ENCODE peak calls at places on chromosomes 4 and X, in eight cellular contexts. V, Z, C, A, P, G, I and O are unnamed samples.

GRCh38 chrX:22520128-22520828 is 247.6 kb downstream of the CBLL2 start:
- DNase-seq in G (no peak), I (no peak), Z (no peak), A (no peak), C (no peak), V (no peak), P (no peak), O (no peak)

GRCh38 chr4:159296061-159296460 is 193.2 kb downstream of the RAPGEF2 start:
- DNase-seq in A (no peak), V (no peak), G (no peak), Z (no peak), I (no peak), C (no peak), P (no peak), O (no peak)

GRCh38 chr4:153212755-153213154 is 8.5 kb downstream of the TRIM2 start:
- DNase-seq in P (no peak), A (no peak), G (no peak), C (no peak), V (no peak), I (no peak), Z (no peak), O (no peak)

GRCh38 chr4:23484689-23485088 is 405.2 kb downstream of the PPARGC1A start:
- DNase-seq in A (no peak), V (no peak), Z (peak), I (no peak), P (no peak), G (no peak), C (no peak), O (no peak)

GRCh38 chrX:95063554-95063953 is 1389.5 kb downstream of the FAM133A start:
- DNase-seq in I (no peak), G (no peak), P (no peak), Z (no peak), A (no peak), C (no peak), V (no peak), O (no peak)

GRCh38 chr4:185307136-185307950 is 88.4 kb downstream of the LRP2BP start:
- DNase-seq in G (no peak), Z (no peak), A (no peak), V (no peak), P (peak), I (no peak), C (no peak), O (no peak)

GRCh38 chr4:6359536-6360308 is 90.1 kb downstream of the WFS1 start:
- DNase-seq in A (no peak), C (no peak), P (no peak), Z (no peak), I (no peak), G (no peak), V (no peak), O (no peak)

GRCh38 chr4:5470318-5470889 is 238.0 kb downstream of the EVC2 start:
- DNase-seq in C (no peak), I (peak), V (no peak), G (no peak), A (no peak), Z (no peak), P (no peak), O (no peak)

GRCh38 chr4:7060346-7061150 is 7.3 kb downstream of the GRPEL1 start:
- DNase-seq in C (no peak), Z (no peak), A (no peak), G (no peak), P (no peak), V (no peak), I (no peak), O (no peak)

GRCh38 chrX:148771440-148771839 is 271.0 kb downstream of the AFF2 start:
- DNase-seq in G (no peak), Z (no peak), A (no peak), I (no peak), P (no peak), V (no peak), C (no peak), O (no peak)

GRCh38 chr4:33080262-33080661 is 2360.1 kb downstream of the PCDH7 start:
- DNase-seq in Z (no peak), V (no peak), G (no peak), P (no peak), I (no peak), A (no peak), C (no peak), O (no peak)

GRCh38 chrX:39910651-39911050 is 187.1 kb downstream of the BCOR start:
- DNase-seq in P (no peak), I (no peak), A (no peak), G (no peak), Z (no peak), V (no peak), C (no peak), O (no peak)

GRCh38 chr4:74316397-74316796 is 8.1 kb downstream of the EPGN start:
- DNase-seq in P (no peak), C (no peak), A (no peak), Z (no peak), G (no peak), V (no peak), I (no peak), O (no peak)

GRCh38 chrX:17521871-17522693 is 147.1 kb downstream of the NHS start:
- DNase-seq in P (no peak), V (no peak), I (no peak), C (no peak), G (no peak), Z (peak), A (no peak), O (no peak)

GRCh38 chrX:153967536-153968214 is 3.9 kb downstream of the HCFC1 start:
- DNase-seq in A (no peak), P (no peak), I (no peak), V (no peak), Z (no peak), G (no peak), C (no peak), O (no peak)

GRCh38 chrX:44306336-44306735 is 37.1 kb downstream of the EFHC2 start:
- DNase-seq in I (no peak), A (no peak), V (peak), C (no peak), Z (no peak), P (no peak), G (no peak), O (no peak)

GRCh38 chr4:104625706-104626105 is 131.0 kb upstream of the CXXC4 start:
- DNase-seq in V (no peak), P (no peak), A (no peak), G (no peak), Z (no peak), C (no peak), I (no peak), O (no peak)

GRCh38 chr4:76210502-76210901 is 3.1 kb downstream of the SCARB2 start:
- DNase-seq in A (no peak), G (no peak), P (no peak), I (no peak), C (no peak), V (no peak), Z (no peak), O (no peak)

GRCh38 chr4:92012899-92013867 is 290.6 kb upstream of the GRID2 start:
- DNase-seq in I (no peak), G (no peak), Z (peak), P (no peak), A (no peak), C (no peak), V (peak), O (no peak)

GRCh38 chrX:41590641-41591040 is 98.1 kb upstream of the GPR34 start:
- DNase-seq in I (no peak), Z (no peak), A (no peak), P (no peak), V (no peak), C (no peak), G (no peak), O (no peak)

DNA sequence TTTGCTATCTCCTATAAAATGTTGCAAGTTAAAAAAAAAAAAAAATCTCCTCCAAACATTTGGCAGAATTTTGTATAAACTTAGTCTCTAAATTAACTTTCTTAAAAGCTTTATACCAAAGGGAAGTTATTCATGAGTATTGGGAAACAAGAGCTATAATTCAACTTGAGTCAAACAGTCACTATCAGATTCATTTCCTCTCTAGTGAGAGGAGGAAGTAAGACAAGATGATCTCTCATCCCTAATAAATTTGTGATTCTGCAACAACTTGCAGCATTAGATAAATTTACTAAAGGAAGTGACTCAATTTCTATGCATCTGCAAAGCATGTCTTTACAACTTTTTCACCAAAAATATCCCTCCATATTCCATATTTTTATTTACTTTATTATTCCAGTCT is 135.4 kb upstream of the GNPDA2 start:
- DNase-seq in P (no peak), C (no peak), I (no peak), A (no peak), V (no peak), G (no peak), Z (no peak), O (no peak)
- H3K27ac ChIP-seq in P (no peak), C (no peak), I (no peak), A (no peak), V (no peak), G (no peak), Z (no peak), O (no peak)

DNA sequence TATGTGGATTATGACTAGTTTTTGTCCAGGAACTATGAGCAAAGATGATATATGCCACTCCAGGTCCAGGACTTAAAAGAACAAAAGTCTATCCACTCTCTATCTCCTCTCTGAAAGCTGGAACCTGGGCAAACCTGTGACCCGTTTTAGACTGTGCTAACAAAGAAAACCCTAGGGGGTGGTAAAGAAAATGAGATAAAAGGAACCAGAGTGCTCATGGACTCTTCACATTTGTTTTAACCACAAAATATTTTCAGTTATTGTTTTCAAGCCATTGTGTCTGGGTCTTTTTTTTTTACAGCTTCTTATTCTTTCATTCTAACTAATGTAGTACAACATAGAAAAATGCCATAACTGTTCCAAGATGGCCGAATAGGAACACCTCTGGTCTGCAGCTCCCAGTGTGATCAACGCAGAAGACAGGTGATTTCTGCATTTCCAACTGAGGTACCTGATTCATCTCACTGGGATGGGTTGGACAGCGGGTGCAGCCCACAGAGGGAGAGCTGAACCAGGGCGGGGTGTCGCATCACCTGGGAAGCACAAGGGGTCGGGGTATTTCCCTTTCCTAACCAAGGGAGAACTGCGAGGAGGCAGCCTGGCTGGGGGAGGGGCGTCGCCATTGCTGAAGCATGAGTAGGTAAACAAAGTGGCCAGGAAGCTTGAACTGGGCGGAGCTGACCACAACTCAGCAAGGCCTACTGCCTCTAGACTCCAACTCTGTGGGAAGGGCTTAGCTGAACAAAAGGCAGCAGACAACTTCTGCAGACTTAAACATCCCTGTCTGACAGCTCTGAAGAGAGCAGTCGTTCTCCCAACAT is 45.1 kb downstream of the CHM start:
- DNase-seq in P (no peak), Z (peak), A (no peak), G (no peak), C (peak), V (peak), I (no peak), O (no peak)
- H3K4me3 ChIP-seq in P (no peak), Z (no peak), A (no peak), G (no peak), C (no peak), V (no peak), I (no peak), O (no peak)

GRCh38 chr4:119329837-119330620 is 8.1 kb upstream of the FABP2 start:
- DNase-seq in C (no peak), G (no peak), A (no peak), P (no peak), Z (peak), I (no peak), V (no peak), O (no peak)
- TF ChIP-seq CTCF in C (no peak), G (no peak), A (no peak), P (no peak), Z (no peak), I (no peak), V (no peak), O (no peak)

GRCh38 chr4:30866907-30867306 is 146.7 kb downstream of the PCDH7 start:
- DNase-seq in P (no peak), A (no peak), C (no peak), Z (no peak), I (no peak), G (no peak), V (no peak), O (no peak)

GRCh38 chr4:30867427-30867826 is 147.3 kb downstream of the PCDH7 start:
- DNase-seq in P (no peak), V (no peak), C (no peak), Z (no peak), A (peak), G (no peak), I (no peak), O (no peak)

GRCh38 chr4:30870513-30870912 is 150.3 kb downstream of the PCDH7 start:
- DNase-seq in A (no peak), I (no peak), G (no peak), V (no peak), Z (no peak), C (no peak), P (no peak), O (no peak)

GRCh38 chr4:30866444-30866843 is 146.3 kb downstream of the PCDH7 start:
- DNase-seq in G (no peak), V (no peak), I (no peak), C (no peak), A (no peak), Z (no peak), P (no peak), O (no peak)

DNA sequence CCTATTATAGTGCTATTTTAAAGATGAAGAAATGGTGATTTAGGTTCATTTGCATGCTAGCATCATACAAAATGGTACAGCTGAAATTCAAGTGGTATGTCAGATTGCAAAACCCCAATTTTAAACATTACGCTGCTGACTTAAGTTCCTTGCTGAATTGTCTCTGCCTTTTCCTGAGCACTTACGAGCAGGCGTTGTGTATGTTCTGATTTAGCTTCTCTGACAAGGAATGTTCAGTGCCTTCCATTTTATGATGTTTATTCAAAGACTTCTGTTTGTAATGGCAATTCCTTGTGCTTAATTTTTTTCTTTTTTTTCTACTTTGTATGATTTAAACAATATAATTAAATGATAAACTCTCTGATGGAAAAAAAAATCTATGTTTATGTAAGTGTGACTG is 148.1 kb downstream of the PCDH7 start:
- DNase-seq in I (no peak), V (no peak), G (no peak), C (no peak), P (no peak), Z (no peak), A (no peak), O (no peak)
- H3K27ac ChIP-seq in I (no peak), V (no peak), G (no peak), C (no peak), P (no peak), Z (peak), A (peak), O (no peak)